ENCODE peak calls at places on chromosomes 16 and 17, in ten cellular contexts. C, V, H, W, P, Z, S, J, Y and L are unnamed samples.

GRCh38 chr17:77644981-77645380 is 313.5 kb upstream of the TNRC6C start:
- DNase-seq in C (no peak), V (no peak), H (no peak), W (no peak), P (no peak), Z (no peak), S (no peak), J (peak), Y (no peak), L (no peak)

GRCh38 chr16:13936596-13937081 is 16.7 kb downstream of the ERCC4 start:
- DNase-seq in C (peak), V (no peak), H (no peak), W (no peak), P (peak), Z (no peak), S (peak), J (no peak), Y (no peak), L (no peak)

GRCh38 chr17:80337195-80337895 is 76.7 kb downstream of the RNF213 start:
- DNase-seq in C (no peak), V (no peak), H (no peak), W (no peak), P (no peak), Z (no peak), S (no peak), J (no peak), Y (no peak), L (no peak)

GRCh38 chr17:40004072-40004471 is 11.2 kb upstream of the CSF3 start:
- DNase-seq in C (no peak), V (no peak), H (no peak), W (no peak), P (no peak), Z (no peak), S (no peak), J (no peak), Y (no peak), L (no peak)

GRCh38 chr17:17042851-17043667 is 802 bp downstream of the MPRIP start:
- DNase-seq in C (no peak), V (no peak), H (no peak), W (no peak), P (no peak), Z (no peak), S (peak), J (peak), Y (peak), L (no peak)

GRCh38 chr17:44417553-44417952 is 28.1 kb upstream of the ITGA2B start:
- DNase-seq in C (no peak), V (no peak), H (no peak), W (no peak), P (peak), Z (no peak), S (peak), J (peak), Y (no peak), L (no peak)

GRCh38 chr16:2692948-2693651 is 10.8 kb downstream of the KCTD5 start:
- DNase-seq in C (no peak), V (no peak), H (no peak), W (no peak), P (peak), Z (no peak), S (no peak), J (no peak), Y (peak), L (no peak)

GRCh38 chr17:14037453-14037852 is 31.9 kb upstream of the COX10 start:
- DNase-seq in C (no peak), V (no peak), H (no peak), W (no peak), P (no peak), Z (no peak), S (no peak), J (no peak), Y (no peak), L (no peak)

GRCh38 chr17:56690441-56691291 is 97.2 kb downstream of the NOG start:
- DNase-seq in C (no peak), V (no peak), H (no peak), W (no peak), P (no peak), Z (peak), S (no peak), J (no peak), Y (no peak), L (no peak)

GRCh38 chr16:56637814-56638750 is at the start of gene MT1A:
- DNase-seq in C (peak), V (no peak), H (no peak), W (no peak), P (no peak), Z (peak), S (peak), J (peak), Y (no peak), L (no peak)

GRCh38 chr17:45235071-45236001 is 13.7 kb downstream of the FMNL1 start:
- DNase-seq in C (peak), V (peak), H (no peak), W (no peak), P (no peak), Z (peak), S (peak), J (peak), Y (peak), L (no peak)

GRCh38 chr17:17675925-17676534 is 5.2 kb upstream of the RAI1 start:
- DNase-seq in C (no peak), V (no peak), H (no peak), W (no peak), P (no peak), Z (no peak), S (peak), J (peak), Y (no peak), L (no peak)

GRCh38 chr17:62892870-62893338 is 73.1 kb upstream of the TANC2 start:
- DNase-seq in C (peak), V (no peak), H (no peak), W (no peak), P (peak), Z (peak), S (peak), J (peak), Y (no peak), L (no peak)

GRCh38 chr16:11986521-11987057 is 10.1 kb downstream of the SNX29 start:
- DNase-seq in C (no peak), V (no peak), H (no peak), W (no peak), P (no peak), Z (no peak), S (no peak), J (no peak), Y (no peak), L (no peak)